ENCODE peak calls at places on chromosome 3, in ten cellular contexts. One of them, this sample, is unnamed.

GRCh38 chr3:148641712-148642111 is 56.0 kb upstream of the AGTR1 start:
- DNase-seq in pancreas: no peak
- DNase-seq in cardiac muscle cell: no peak
- DNase-seq in cardiac fibroblast: no peak
- DNase-seq in lower leg skin: no peak
- DNase-seq in body of pancreas: no peak
- DNase-seq in CD8-positive, alpha-beta memory T cell: no peak
- DNase-seq in heart left ventricle: no peak
- DNase-seq in spleen: no peak
- DNase-seq in uterus: no peak
- DNase-seq in this sample: no peak

GRCh38 chr3:187628169-187628568 is 42.0 kb downstream of the SST start:
- DNase-seq in pancreas: no peak
- DNase-seq in cardiac muscle cell: peak
- DNase-seq in cardiac fibroblast: no peak
- DNase-seq in lower leg skin: no peak
- DNase-seq in body of pancreas: no peak
- DNase-seq in CD8-positive, alpha-beta memory T cell: no peak
- DNase-seq in heart left ventricle: no peak
- DNase-seq in spleen: no peak
- DNase-seq in uterus: no peak
- DNase-seq in this sample: no peak

GRCh38 chr3:186124618-186125017 is 15.7 kb upstream of the ETV5 start:
- DNase-seq in pancreas: no peak
- DNase-seq in cardiac muscle cell: no peak
- DNase-seq in cardiac fibroblast: no peak
- DNase-seq in lower leg skin: no peak
- DNase-seq in body of pancreas: peak
- DNase-seq in CD8-positive, alpha-beta memory T cell: no peak
- DNase-seq in heart left ventricle: no peak
- DNase-seq in spleen: no peak
- DNase-seq in uterus: no peak
- DNase-seq in this sample: no peak

GRCh38 chr3:177126015-177126773 is 71.1 kb downstream of the TBL1XR1 start:
- DNase-seq in pancreas: no peak
- DNase-seq in cardiac muscle cell: no peak
- DNase-seq in cardiac fibroblast: peak
- DNase-seq in lower leg skin: no peak
- DNase-seq in body of pancreas: no peak
- DNase-seq in CD8-positive, alpha-beta memory T cell: no peak
- DNase-seq in heart left ventricle: no peak
- DNase-seq in spleen: no peak
- DNase-seq in uterus: no peak
- DNase-seq in this sample: peak

GRCh38 chr3:129432671-129433070 is 4.2 kb upstream of the EFCAB12 start:
- DNase-seq in pancreas: no peak
- DNase-seq in cardiac muscle cell: no peak
- DNase-seq in cardiac fibroblast: no peak
- DNase-seq in lower leg skin: no peak
- DNase-seq in body of pancreas: no peak
- DNase-seq in CD8-positive, alpha-beta memory T cell: no peak
- DNase-seq in heart left ventricle: no peak
- DNase-seq in spleen: no peak
- DNase-seq in uterus: no peak
- DNase-seq in this sample: no peak

GRCh38 chr3:29291262-29291981 is 10.6 kb downstream of the RBMS3 start:
- DNase-seq in pancreas: no peak
- DNase-seq in cardiac muscle cell: no peak
- DNase-seq in cardiac fibroblast: no peak
- DNase-seq in lower leg skin: no peak
- DNase-seq in body of pancreas: peak
- DNase-seq in CD8-positive, alpha-beta memory T cell: no peak
- DNase-seq in heart left ventricle: no peak
- DNase-seq in spleen: no peak
- DNase-seq in uterus: no peak
- DNase-seq in this sample: peak

GRCh38 chr3:162743091-162743490 is 1246.5 kb downstream of the OTOL1 start:
- DNase-seq in pancreas: no peak
- DNase-seq in cardiac muscle cell: peak
- DNase-seq in cardiac fibroblast: no peak
- DNase-seq in lower leg skin: no peak
- DNase-seq in body of pancreas: no peak
- DNase-seq in CD8-positive, alpha-beta memory T cell: no peak
- DNase-seq in heart left ventricle: no peak
- DNase-seq in spleen: no peak
- DNase-seq in uterus: no peak
- DNase-seq in this sample: peak

GRCh38 chr3:181712505-181713299 is 977 bp downstream of the SOX2 start:
- DNase-seq in pancreas: no peak
- DNase-seq in cardiac muscle cell: no peak
- DNase-seq in cardiac fibroblast: no peak
- DNase-seq in lower leg skin: no peak
- DNase-seq in body of pancreas: no peak
- DNase-seq in CD8-positive, alpha-beta memory T cell: no peak
- DNase-seq in heart left ventricle: no peak
- DNase-seq in spleen: peak
- DNase-seq in uterus: no peak
- DNase-seq in this sample: no peak

GRCh38 chr3:5122030-5122740 is at the start of gene ARL8B:
- DNase-seq in pancreas: peak
- DNase-seq in cardiac muscle cell: peak
- DNase-seq in cardiac fibroblast: peak
- DNase-seq in lower leg skin: peak
- DNase-seq in body of pancreas: peak
- DNase-seq in CD8-positive, alpha-beta memory T cell: peak
- DNase-seq in heart left ventricle: peak
- DNase-seq in spleen: peak
- DNase-seq in uterus: peak
- DNase-seq in this sample: peak

GRCh38 chr3:53040361-53040820 is 5.5 kb downstream of the SFMBT1 start:
- DNase-seq in pancreas: no peak
- DNase-seq in cardiac muscle cell: no peak
- DNase-seq in cardiac fibroblast: no peak
- DNase-seq in lower leg skin: no peak
- DNase-seq in body of pancreas: no peak
- DNase-seq in CD8-positive, alpha-beta memory T cell: no peak
- DNase-seq in heart left ventricle: no peak
- DNase-seq in spleen: no peak
- DNase-seq in uterus: no peak
- DNase-seq in this sample: peak

GRCh38 chr3:156750191-156750873 is 75.8 kb upstream of the LEKR1 start:
- DNase-seq in pancreas: no peak
- DNase-seq in cardiac muscle cell: peak
- DNase-seq in cardiac fibroblast: peak
- DNase-seq in lower leg skin: no peak
- DNase-seq in body of pancreas: no peak
- DNase-seq in CD8-positive, alpha-beta memory T cell: no peak
- DNase-seq in heart left ventricle: no peak
- DNase-seq in spleen: no peak
- DNase-seq in uterus: no peak
- DNase-seq in this sample: peak

GRCh38 chr3:20352547-20353164 is 166.7 kb upstream of the SGO1 start:
- DNase-seq in pancreas: no peak
- DNase-seq in cardiac muscle cell: no peak
- DNase-seq in cardiac fibroblast: peak
- DNase-seq in lower leg skin: no peak
- DNase-seq in body of pancreas: no peak
- DNase-seq in CD8-positive, alpha-beta memory T cell: no peak
- DNase-seq in heart left ventricle: no peak
- DNase-seq in spleen: no peak
- DNase-seq in uterus: no peak
- DNase-seq in this sample: peak

GRCh38 chr3:107142171-107142570 is 235.1 kb upstream of the CCDC54 start:
- DNase-seq in pancreas: no peak
- DNase-seq in cardiac muscle cell: no peak
- DNase-seq in cardiac fibroblast: no peak
- DNase-seq in lower leg skin: no peak
- DNase-seq in body of pancreas: no peak
- DNase-seq in CD8-positive, alpha-beta memory T cell: no peak
- DNase-seq in heart left ventricle: no peak
- DNase-seq in spleen: no peak
- DNase-seq in uterus: no peak
- DNase-seq in this sample: no peak

GRCh38 chr3:59843816-59844215 is 794.0 kb upstream of the CFAP20DC start:
- DNase-seq in pancreas: no peak
- DNase-seq in cardiac muscle cell: no peak
- DNase-seq in cardiac fibroblast: no peak
- DNase-seq in lower leg skin: no peak
- DNase-seq in body of pancreas: no peak
- DNase-seq in CD8-positive, alpha-beta memory T cell: no peak
- DNase-seq in heart left ventricle: no peak
- DNase-seq in spleen: no peak
- DNase-seq in uterus: no peak
- DNase-seq in this sample: no peak

GRCh38 chr3:148036331-148036881 is 627.2 kb downstream of the ZIC1 start:
- DNase-seq in pancreas: no peak
- DNase-seq in cardiac muscle cell: no peak
- DNase-seq in cardiac fibroblast: peak
- DNase-seq in lower leg skin: no peak
- DNase-seq in body of pancreas: no peak
- DNase-seq in CD8-positive, alpha-beta memory T cell: no peak
- DNase-seq in heart left ventricle: no peak
- DNase-seq in spleen: no peak
- DNase-seq in uterus: no peak
- DNase-seq in this sample: no peak

GRCh38 chr3:130507746-130508145 is 9.2 kb upstream of the COL6A6 start:
- DNase-seq in pancreas: no peak
- DNase-seq in cardiac muscle cell: no peak
- DNase-seq in cardiac fibroblast: no peak
- DNase-seq in lower leg skin: no peak
- DNase-seq in body of pancreas: no peak
- DNase-seq in CD8-positive, alpha-beta memory T cell: no peak
- DNase-seq in heart left ventricle: no peak
- DNase-seq in spleen: no peak
- DNase-seq in uterus: no peak
- DNase-seq in this sample: no peak

GRCh38 chr3:114299421-114299820 is 5.6 kb downstream of the TIGIT start:
- DNase-seq in pancreas: no peak
- DNase-seq in cardiac muscle cell: peak
- DNase-seq in cardiac fibroblast: peak
- DNase-seq in lower leg skin: no peak
- DNase-seq in body of pancreas: peak
- DNase-seq in CD8-positive, alpha-beta memory T cell: peak
- DNase-seq in heart left ventricle: no peak
- DNase-seq in spleen: no peak
- DNase-seq in uterus: no peak
- DNase-seq in this sample: no peak

GRCh38 chr3:167885277-167885676 is 149.8 kb downstream of the SERPINI1 start:
- DNase-seq in pancreas: no peak
- DNase-seq in cardiac muscle cell: no peak
- DNase-seq in cardiac fibroblast: no peak
- DNase-seq in lower leg skin: no peak
- DNase-seq in body of pancreas: no peak
- DNase-seq in CD8-positive, alpha-beta memory T cell: no peak
- DNase-seq in heart left ventricle: no peak
- DNase-seq in spleen: no peak
- DNase-seq in uterus: no peak
- DNase-seq in this sample: no peak

GRCh38 chr3:64627471-64628321 is 60.1 kb downstream of the ADAMTS9 start:
- DNase-seq in pancreas: no peak
- DNase-seq in cardiac muscle cell: no peak
- DNase-seq in cardiac fibroblast: no peak
- DNase-seq in lower leg skin: no peak
- DNase-seq in body of pancreas: no peak
- DNase-seq in CD8-positive, alpha-beta memory T cell: no peak
- DNase-seq in heart left ventricle: no peak
- DNase-seq in spleen: no peak
- DNase-seq in uterus: no peak
- DNase-seq in this sample: peak

GRCh38 chr3:10193692-10194327 is 29.1 kb downstream of the IRAK2 start:
- DNase-seq in pancreas: no peak
- DNase-seq in cardiac muscle cell: peak
- DNase-seq in cardiac fibroblast: no peak
- DNase-seq in lower leg skin: no peak
- DNase-seq in body of pancreas: no peak
- DNase-seq in CD8-positive, alpha-beta memory T cell: no peak
- DNase-seq in heart left ventricle: no peak
- DNase-seq in spleen: peak
- DNase-seq in uterus: no peak
- DNase-seq in this sample: no peak
- H3K4me3 ChIP-seq in pancreas: no peak
- H3K4me3 ChIP-seq in cardiac muscle cell: no peak
- H3K4me3 ChIP-seq in cardiac fibroblast: no peak
- H3K4me3 ChIP-seq in lower leg skin: no peak
- H3K4me3 ChIP-seq in body of pancreas: no peak
- H3K4me3 ChIP-seq in CD8-positive, alpha-beta memory T cell: peak
- H3K4me3 ChIP-seq in heart left ventricle: no peak
- H3K4me3 ChIP-seq in spleen: no peak
- H3K4me3 ChIP-seq in uterus: no peak
- H3K4me3 ChIP-seq in this sample: no peak

DNA sequence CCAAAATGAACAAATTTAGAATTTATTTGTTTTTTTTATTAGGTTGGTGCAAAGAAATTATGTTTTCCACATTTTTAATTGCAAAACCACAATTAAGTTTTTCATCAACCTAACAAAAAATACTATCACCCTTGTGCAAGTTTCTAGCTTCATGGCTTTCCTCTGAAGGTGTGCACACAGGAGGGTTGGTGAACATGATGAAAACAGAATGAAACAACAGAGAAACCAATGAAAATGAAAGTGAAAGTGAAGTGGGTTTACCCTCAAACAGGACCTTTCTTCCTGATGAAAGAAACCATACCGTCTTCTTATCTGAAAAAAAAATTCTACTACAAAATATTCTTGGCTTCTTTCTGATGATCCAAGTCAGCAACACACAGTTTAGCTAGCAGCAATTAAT is 71.9 kb upstream of the FEZF2 start:
- DNase-seq in pancreas: no peak
- DNase-seq in cardiac muscle cell: no peak
- DNase-seq in cardiac fibroblast: peak
- DNase-seq in lower leg skin: no peak
- DNase-seq in body of pancreas: no peak
- DNase-seq in CD8-positive, alpha-beta memory T cell: no peak
- DNase-seq in heart left ventricle: no peak
- DNase-seq in spleen: no peak
- DNase-seq in uterus: no peak
- DNase-seq in this sample: peak
- H3K4me3 ChIP-seq in pancreas: no peak
- H3K4me3 ChIP-seq in cardiac muscle cell: no peak
- H3K4me3 ChIP-seq in cardiac fibroblast: no peak
- H3K4me3 ChIP-seq in lower leg skin: no peak
- H3K4me3 ChIP-seq in body of pancreas: no peak
- H3K4me3 ChIP-seq in CD8-positive, alpha-beta memory T cell: peak
- H3K4me3 ChIP-seq in heart left ventricle: peak
- H3K4me3 ChIP-seq in spleen: peak
- H3K4me3 ChIP-seq in uterus: peak
- H3K4me3 ChIP-seq in this sample: peak

GRCh38 chr3:124567168-124567567 is 163.1 kb upstream of the UMPS start:
- DNase-seq in pancreas: no peak
- DNase-seq in cardiac muscle cell: no peak
- DNase-seq in cardiac fibroblast: no peak
- DNase-seq in lower leg skin: no peak
- DNase-seq in body of pancreas: no peak
- DNase-seq in CD8-positive, alpha-beta memory T cell: no peak
- DNase-seq in heart left ventricle: no peak
- DNase-seq in spleen: no peak
- DNase-seq in uterus: no peak
- DNase-seq in this sample: no peak
- H3K4me3 ChIP-seq in pancreas: no peak
- H3K4me3 ChIP-seq in cardiac muscle cell: no peak
- H3K4me3 ChIP-seq in cardiac fibroblast: no peak
- H3K4me3 ChIP-seq in lower leg skin: no peak
- H3K4me3 ChIP-seq in body of pancreas: no peak
- H3K4me3 ChIP-seq in CD8-positive, alpha-beta memory T cell: no peak
- H3K4me3 ChIP-seq in heart left ventricle: no peak
- H3K4me3 ChIP-seq in spleen: no peak
- H3K4me3 ChIP-seq in uterus: no peak
- H3K4me3 ChIP-seq in this sample: no peak

GRCh38 chr3:99818818-99819217 is 1.2 kb downstream of the CMSS1 start:
- DNase-seq in pancreas: no peak
- DNase-seq in cardiac muscle cell: no peak
- DNase-seq in cardiac fibroblast: no peak
- DNase-seq in lower leg skin: no peak
- DNase-seq in body of pancreas: no peak
- DNase-seq in CD8-positive, alpha-beta memory T cell: no peak
- DNase-seq in heart left ventricle: no peak
- DNase-seq in spleen: no peak
- DNase-seq in uterus: no peak
- DNase-seq in this sample: no peak
- H3K4me3 ChIP-seq in pancreas: no peak
- H3K4me3 ChIP-seq in cardiac muscle cell: peak
- H3K4me3 ChIP-seq in cardiac fibroblast: no peak
- H3K4me3 ChIP-seq in lower leg skin: no peak
- H3K4me3 ChIP-seq in body of pancreas: no peak
- H3K4me3 ChIP-seq in CD8-positive, alpha-beta memory T cell: no peak
- H3K4me3 ChIP-seq in heart left ventricle: no peak
- H3K4me3 ChIP-seq in spleen: no peak
- H3K4me3 ChIP-seq in uterus: peak
- H3K4me3 ChIP-seq in this sample: no peak

This sample was measured in fibroblast of villous mesenchyme.